ENCODE peak calls at places on chromosomes 13 and 19, in ten cellular contexts. D is NCI-H1694 treated with DMSO at 0.1 percent for 48 hours, R is AG04449, X is neural progenitor cell, O is choroid plexus epithelial cell, A is NCI-H510A treated with DMSO at 0.1 percent for 48 hours, G is NCI-H774, E is activated gamma-delta T cell treated with Interleukin-2 at 50 U/mL for 16 hours, Q is germinal center, I is HTR-8/SVneo. S is an unnamed sample.

GRCh38 chr13:66657165-66657895 is 572.8 kb downstream of the PCDH9 start:
- DNase-seq in I (peak; percentile 34), E (no peak), G (peak; percentile 85), Q (no peak), X (peak; percentile 4), O (peak; percentile 95), A (peak; percentile 88), R (peak; percentile 57), D (peak; percentile 93), S (peak; percentile 7)

GRCh38 chr13:30158774-30159445 is 148.4 kb downstream of the KATNAL1 start:
- DNase-seq in I (peak; percentile 24), D (no peak), R (peak; percentile 45), X (no peak), A (no peak), O (peak; percentile 89), E (no peak), Q (no peak), G (no peak), S (no peak)

GRCh38 chr13:77990973-77991372 is 72.3 kb upstream of the EDNRB start:
- DNase-seq in R (no peak), A (no peak), I (no peak), Q (no peak), E (no peak), X (no peak), G (no peak), O (peak; percentile 33), D (no peak), S (no peak)

GRCh38 chr13:30340367-30341184 is 33.2 kb upstream of the KATNAL1 start:
- DNase-seq in G (no peak), O (peak; percentile 82), I (no peak), R (peak; percentile 88), E (no peak), X (no peak), Q (no peak), A (no peak), D (no peak), S (peak; percentile 69)

GRCh38 chr19:2523630-2524311 is 47.8 kb downstream of the GADD45B start:
- DNase-seq in G (no peak), A (no peak), D (no peak), I (no peak), E (no peak), R (peak; percentile 51), X (peak; percentile 54), Q (no peak), O (peak; percentile 68), S (no peak)

GRCh38 chr13:54287062-54287764 is 1258.6 kb downstream of the OLFM4 start:
- DNase-seq in E (no peak), Q (no peak), R (no peak), O (no peak), D (no peak), A (no peak), G (no peak), X (no peak), I (no peak), S (no peak)

GRCh38 chr19:38654478-38655079 is 7.1 kb downstream of the ACTN4 start:
- DNase-seq in Q (no peak), R (no peak), X (no peak), E (no peak), O (no peak), I (no peak), D (no peak), A (no peak), G (no peak), S (no peak)

GRCh38 chr13:60439201-60439600 is 42.2 kb downstream of the TDRD3 start:
- DNase-seq in R (no peak), O (no peak), A (no peak), G (no peak), I (no peak), D (no peak), X (no peak), Q (no peak), E (no peak), S (no peak)

GRCh38 chr13:113820813-113821651 is 42.8 kb downstream of the GAS6 start:
- DNase-seq in D (peak; percentile 95), E (no peak), A (peak; percentile 70), O (peak; percentile 98), I (peak; percentile 71), R (peak; percentile 88), G (peak; percentile 27), X (no peak), Q (no peak), S (peak; percentile 77)

GRCh38 chr19:10501971-10502523 is 1.1 kb downstream of the KEAP1 start:
- DNase-seq in O (peak; percentile 26), G (peak; percentile 78), X (peak; percentile 54), D (no peak), E (peak; percentile 43), A (peak; percentile 32), I (peak; percentile 87), R (no peak), Q (peak; percentile 63), S (peak; percentile 59)

GRCh38 chr13:51453959-51454703 is 1.3 kb upstream of the INTS6 start:
- DNase-seq in A (peak; percentile 23), E (peak; percentile 19), G (no peak), D (peak; percentile 62), X (peak; percentile 35), O (peak; percentile 42), Q (no peak), I (peak; percentile 2), R (no peak), S (no peak)

GRCh38 chr19:17680235-17680722 is 7.9 kb downstream of the UNC13A start:
- DNase-seq in I (peak; percentile 76), D (no peak), E (peak; percentile 49), A (no peak), R (no peak), O (peak; percentile 52), G (no peak), Q (peak; percentile 35), X (peak; percentile 67), S (peak; percentile 6)

GRCh38 chr19:2719910-2720776 is 1.0 kb downstream of the DIRAS1 start:
- DNase-seq in D (no peak), R (no peak), I (no peak), X (peak; percentile 62), E (no peak), G (no peak), A (no peak), Q (no peak), O (peak; percentile 22), S (no peak)

GRCh38 chr19:55867101-55867500 is 30.8 kb downstream of the NLRP4 start:
- DNase-seq in R (no peak), E (no peak), A (no peak), X (no peak), O (no peak), D (no peak), G (no peak), Q (no peak), I (no peak), S (no peak)

GRCh38 chr19:16901491-16902175 is 12.8 kb downstream of the F2RL3 start:
- DNase-seq in G (no peak), I (no peak), E (no peak), Q (no peak), D (no peak), O (no peak), X (peak; percentile 26), A (no peak), R (no peak), S (no peak)

GRCh38 chr13:100506600-100507422 is 81.8 kb downstream of the GGACT start:
- DNase-seq in Q (no peak), I (no peak), O (no peak), D (no peak), X (no peak), A (no peak), E (no peak), G (peak; percentile 77), R (no peak), S (no peak)

GRCh38 chr19:17779281-17779930 is 15.5 kb upstream of the B3GNT3 start:
- DNase-seq in Q (no peak), X (peak; percentile 81), R (no peak), A (no peak), E (no peak), D (no peak), G (no peak), O (peak; percentile 65), I (no peak), S (no peak)

GRCh38 chr19:12872255-12872654 is 9.0 kb downstream of the DNASE2 start:
- DNase-seq in X (no peak), A (no peak), R (no peak), D (no peak), I (no peak), O (no peak), Q (no peak), E (no peak), G (no peak), S (no peak)

GRCh38 chr13:44768233-44768632 is 192.1 kb upstream of the TSC22D1 start:
- DNase-seq in D (no peak), E (peak; percentile 10), A (no peak), R (no peak), G (no peak), I (no peak), O (no peak), Q (no peak), X (no peak), S (no peak)

GRCh38 chr19:35862528-35862927 is 5.8 kb downstream of the KIRREL2 start:
- DNase-seq in Q (no peak), X (no peak), R (no peak), A (no peak), G (no peak), I (no peak), E (no peak), D (no peak), O (no peak), S (no peak)

GRCh38 chr19:4284176-4284958 is 5.3 kb downstream of the SHD start:
- DNase-seq in O (peak; percentile 19), X (peak; percentile 87), A (no peak), G (no peak), E (no peak), R (no peak), Q (no peak), D (no peak), I (no peak), S (no peak)

GRCh38 chr13:66933994-66934393 is 296.1 kb downstream of the PCDH9 start:
- DNase-seq in E (no peak), Q (no peak), I (peak; percentile 0), X (no peak), D (no peak), R (no peak), O (peak; percentile 62), A (no peak), G (no peak), S (no peak)

GRCh38 chr13:45817833-45818232 is 33.7 kb downstream of the SIAH3 start:
- DNase-seq in Q (no peak), O (peak; percentile 28), R (no peak), A (no peak), E (no peak), X (no peak), I (no peak), G (no peak), D (no peak), S (no peak)

GRCh38 chr19:44848036-44848804 is 2.1 kb downstream of the NECTIN2 start:
- DNase-seq in G (no peak), X (peak; percentile 67), R (no peak), Q (no peak), O (peak; percentile 79), A (no peak), D (no peak), I (no peak), E (no peak), S (no peak)

GRCh38 chr19:54428323-54429175 is 13.3 kb downstream of the TTYH1 start:
- DNase-seq in R (no peak), I (no peak), X (no peak), E (no peak), Q (no peak), G (no peak), D (no peak), O (no peak), A (no peak), S (no peak)

GRCh38 chr19:2253106-2254051 is 2.8 kb downstream of the JSRP1 start:
- DNase-seq in A (no peak), O (no peak), X (peak; percentile 83), E (peak; percentile 70), D (no peak), Q (no peak), G (no peak), I (no peak), R (no peak), S (no peak)

GRCh38 chr19:3984908-3985642 is at the start of gene EEF2:
- DNase-seq in D (peak; percentile 72), I (peak; percentile 76), O (peak; percentile 93), Q (peak; percentile 93), X (peak; percentile 98), E (peak; percentile 92), A (peak; percentile 93), G (peak; percentile 86), R (no peak), S (peak; percentile 77)

GRCh38 chr13:114155923-114156883 is 22.9 kb upstream of the CFAP97D2 start:
- DNase-seq in D (no peak), A (no peak), X (no peak), O (no peak), G (no peak), E (no peak), I (no peak), Q (no peak), R (no peak), S (no peak)

S was measured in C1 segment of cervical spinal cord.